ENCODE peak calls at places on chromosomes 6 and 20, in five cellular contexts. N, M, W, C and G are unnamed samples. For H3K4me1, the result is how much of the 10 kb centered on the place peaks cover.

GRCh38 chr20:19074828-19075516 is 137.5 kb upstream of the SLC24A3 start:
- DNase-seq in M (no peak), N (no peak), C (no peak), W (no peak), G (no peak)

GRCh38 chr6:106735136-106735535 is 105.8 kb downstream of the QRSL1 start:
- DNase-seq in C (no peak), W (no peak), N (no peak), M (no peak), G (no peak)

GRCh38 chr20:49615401-49616153 is 47.6 kb upstream of the PTGIS start:
- DNase-seq in N (no peak), C (peak), M (no peak), W (no peak), G (no peak)

GRCh38 chr6:82067021-82067420 is 180.5 kb downstream of the IBTK start:
- DNase-seq in M (peak), W (no peak), N (no peak), C (no peak), G (no peak)

GRCh38 chr6:39793528-39793927 is 1.4 kb downstream of the DAAM2 start:
- DNase-seq in C (no peak), W (no peak), M (no peak), N (no peak), G (no peak)

GRCh38 chr6:151753581-151753980 is 53.9 kb upstream of the ESR1 start:
- DNase-seq in C (no peak), N (no peak), M (no peak), W (no peak), G (no peak)

GRCh38 chr6:43735642-43736199 is 34.3 kb upstream of the VEGFA start:
- DNase-seq in N (no peak), W (no peak), M (no peak), C (no peak), G (peak)

GRCh38 chr6:29834564-29835436 is 7.2 kb downstream of the HLA-G start:
- DNase-seq in M (peak), N (peak), W (no peak), C (peak), G (no peak)

GRCh38 chr6:159616456-159616855 is 76.6 kb downstream of the SOD2 start:
- DNase-seq in N (no peak), M (no peak), W (no peak), C (no peak), G (no peak)

GRCh38 chr6:35014341-35014740 is 125.3 kb downstream of the ANKS1A start:
- DNase-seq in N (no peak), W (no peak), M (no peak), C (no peak), G (no peak)

GRCh38 chr20:3794701-3795420 is 1.2 kb upstream of the CDC25B start:
- DNase-seq in C (no peak), M (no peak), N (peak), W (no peak), G (peak)

GRCh38 chr20:38674178-38675133 is 49.8 kb upstream of the SLC32A1 start:
- DNase-seq in C (no peak), N (peak), W (peak), M (no peak), G (no peak)

GRCh38 chr6:14193524-14193923 is 76.0 kb downstream of the CD83 start:
- DNase-seq in W (no peak), N (no peak), C (no peak), M (no peak), G (no peak)

GRCh38 chr6:168355716-168356522 is 36.3 kb upstream of the DACT2 start:
- DNase-seq in M (peak), W (no peak), N (peak), C (peak), G (peak)

GRCh38 chr6:16148498-16148897 is 19.6 kb downstream of the MYLIP start:
- DNase-seq in M (no peak), W (no peak), C (peak), N (no peak), G (no peak)

GRCh38 chr6:111722220-111722731 is 116.6 kb upstream of the TRAF3IP2 start:
- DNase-seq in C (no peak), M (no peak), N (no peak), W (no peak), G (no peak)

GRCh38 chr6:128168244-128168643 is 267.4 kb upstream of the THEMIS start:
- DNase-seq in C (no peak), N (no peak), W (no peak), M (no peak), G (no peak)

GRCh38 chr20:17636523-17637412 is 45.3 kb downstream of the RRBP1 start:
- DNase-seq in N (peak), W (no peak), C (no peak), M (no peak), G (no peak)

GRCh38 chr6:122931916-122932315 is 64.1 kb upstream of the CLVS2 start:
- DNase-seq in W (no peak), M (no peak), C (no peak), N (no peak), G (no peak)

GRCh38 chr20:25224941-25225340 is 22.9 kb upstream of the PYGB start:
- DNase-seq in W (no peak), C (no peak), M (no peak), N (peak), G (no peak)

GRCh38 chr20:25227317-25227831 is 20.5 kb upstream of the PYGB start:
- DNase-seq in C (no peak), M (no peak), W (no peak), N (peak), G (no peak)

GRCh38 chr20:25226433-25227316 is 21.2 kb upstream of the PYGB start:
- DNase-seq in W (no peak), N (peak), C (no peak), M (no peak), G (no peak)

GRCh38 chr20:25223765-25224720 is 23.8 kb upstream of the PYGB start:
- DNase-seq in N (peak), W (no peak), M (no peak), C (peak), G (no peak)

DNA sequence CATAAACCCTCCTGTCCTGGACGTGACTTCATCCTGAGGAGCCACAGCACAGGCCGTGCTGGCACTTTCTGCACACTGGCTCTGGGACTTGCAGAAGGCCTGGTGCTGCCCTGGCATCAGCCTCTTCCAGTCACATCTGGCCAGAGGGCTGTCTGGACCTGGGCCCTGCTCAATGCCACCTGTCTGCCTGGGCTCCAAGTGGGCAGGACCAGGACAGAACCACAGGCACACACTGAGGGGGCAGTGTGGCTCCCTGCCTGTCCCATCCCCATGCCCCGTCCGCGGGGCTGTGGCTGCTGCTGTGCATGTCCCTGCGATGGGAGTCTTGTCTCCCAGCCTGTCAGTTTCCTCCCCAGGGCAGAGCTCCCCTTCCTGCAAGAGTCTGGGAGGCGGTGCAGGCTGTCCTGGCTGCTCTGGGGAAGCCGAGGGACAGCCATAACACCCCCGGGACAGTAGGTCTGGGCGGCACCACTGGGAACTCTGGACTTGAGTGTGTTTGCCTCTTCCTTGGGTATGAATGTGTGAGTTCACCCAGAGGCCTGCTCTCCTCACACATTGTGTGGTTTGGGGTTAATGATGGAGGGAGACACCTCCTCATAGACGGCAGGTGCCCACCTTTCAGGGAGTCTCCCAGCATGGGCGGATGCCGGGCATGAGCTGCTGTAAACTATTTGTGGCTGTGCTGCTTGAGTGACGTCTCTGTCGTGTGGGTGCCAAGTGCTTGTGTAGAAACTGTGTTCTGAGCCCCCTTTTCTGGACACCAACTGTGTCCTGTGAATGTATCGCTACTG is 22.0 kb upstream of the PYGB start:
- DNase-seq in N (peak), W (no peak), M (no peak), C (no peak), G (no peak)
- H3K4me1 ChIP-seq in N (under half), W (under half), M (under half), C (under half), G (under half)

GRCh38 chr6:33317668-33318425 is at the start of gene ZBTB22:
- DNase-seq in M (peak), W (peak), C (peak), N (peak), G (peak)
- TF ChIP-seq EP300 in M (peak), W (no peak), C (no peak), N (no peak), G (no peak)

DNA sequence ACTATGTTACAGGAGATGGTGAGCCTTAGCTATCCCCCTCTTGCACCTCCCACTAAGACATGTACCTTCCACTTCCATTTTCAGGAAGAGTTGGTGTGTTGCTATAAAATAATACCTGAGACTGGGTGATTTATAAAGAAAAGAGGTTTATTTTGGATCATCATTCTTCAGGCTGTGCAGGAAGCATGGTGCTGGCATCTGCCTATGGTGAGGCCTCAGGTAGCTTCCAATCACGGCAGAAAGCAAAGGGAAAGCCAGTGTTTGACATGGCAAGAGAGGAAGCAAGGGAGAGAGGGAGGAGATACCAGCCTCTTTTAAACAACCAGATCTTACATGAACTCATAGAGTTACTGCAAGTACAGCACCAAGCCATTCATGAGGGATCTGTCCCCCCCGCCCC is 32.2 kb downstream of the GSS start:
- DNase-seq in N (no peak), M (no peak), C (no peak), W (no peak), G (no peak)
- H3K27ac ChIP-seq in N (peak), M (peak), C (peak), W (no peak), G (no peak)

GRCh38 chr6:41713650-41714291 is 21.6 kb downstream of the TFEB start:
- DNase-seq in N (no peak), M (no peak), C (peak), W (no peak), G (no peak)
- H3K4me1 ChIP-seq in N (under half), M (half or more), C (half or more), W (under half), G (half or more)

DNA sequence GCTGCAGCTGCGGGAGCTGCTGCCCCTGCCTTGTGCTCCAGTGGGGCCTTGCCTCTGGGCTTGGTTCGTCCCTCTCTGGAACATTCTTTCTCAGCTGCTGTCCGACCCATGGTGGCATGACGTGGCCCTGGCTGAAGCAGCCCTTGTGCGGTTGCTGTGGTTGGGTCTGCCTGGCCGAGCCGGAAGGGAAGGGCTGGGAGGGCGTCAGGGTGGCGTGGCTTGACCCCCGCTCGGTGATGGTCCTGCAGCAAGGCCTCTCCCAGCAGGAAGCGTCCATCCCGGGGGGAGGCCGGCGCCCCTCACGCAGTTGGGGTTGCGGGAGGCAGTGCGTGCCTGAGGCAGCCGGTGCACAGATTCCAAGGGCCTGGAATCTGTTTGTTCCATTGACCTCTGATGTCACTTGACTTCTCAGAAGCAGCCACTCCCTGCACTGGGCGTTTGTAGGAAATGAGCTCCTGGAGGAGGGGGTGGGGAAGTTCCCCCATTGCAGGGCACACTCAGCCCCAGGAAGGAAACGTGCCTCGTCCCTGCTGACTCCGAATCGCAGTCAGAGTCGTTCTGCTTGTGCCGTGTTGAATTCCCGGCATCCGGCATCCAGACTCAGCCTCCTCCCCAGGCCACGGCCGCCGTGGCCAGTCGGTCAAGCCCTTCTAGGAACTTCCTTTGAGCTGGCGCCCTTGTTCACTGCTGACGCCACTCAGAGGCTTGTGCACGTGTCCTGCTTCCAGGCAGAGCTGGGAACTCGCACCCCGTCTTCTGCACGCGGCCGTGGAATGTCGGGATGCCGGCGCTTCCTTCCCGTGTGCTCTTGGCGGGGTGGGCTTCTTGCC is 9.7 kb upstream of the TNFRSF6B start:
- DNase-seq in W (no peak), N (peak), C (peak), M (peak), G (peak)
- TF ChIP-seq EP300 in W (no peak), N (peak), C (peak), M (peak), G (no peak)

DNA sequence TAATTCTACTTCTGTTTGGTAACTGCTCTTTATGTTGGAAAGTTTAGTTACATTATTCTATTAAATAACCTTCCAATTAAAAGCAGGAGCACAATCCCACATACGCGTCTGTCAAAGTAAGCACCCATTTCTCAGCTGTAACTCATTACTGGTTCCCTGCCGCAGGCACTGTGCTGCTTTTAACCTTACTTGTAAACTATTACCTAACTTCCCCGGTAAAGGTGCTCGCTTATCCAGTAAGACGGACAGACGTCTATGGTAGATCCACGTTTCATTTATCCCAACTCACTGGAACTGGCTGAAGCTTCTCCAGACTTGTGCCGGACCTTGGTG is 522 bp upstream of the ENPP4 start:
- DNase-seq in N (no peak), W (no peak), M (no peak), C (no peak), G (no peak)
- H3K27ac ChIP-seq in N (peak), W (no peak), M (peak), C (peak), G (peak)

GRCh38 chr6:52513464-52513863 is 63.4 kb downstream of the TRAM2 start:
- DNase-seq in N (no peak), C (no peak), W (no peak), M (no peak), G (no peak)
- H3K4me1 ChIP-seq in N (under half), C (under half), W (under half), M (half or more), G (half or more)

GRCh38 chr6:135667694-135668455 is 170.3 kb upstream of the AHI1 start:
- DNase-seq in N (no peak), M (no peak), C (no peak), W (no peak), G (no peak)
- TF ChIP-seq EP300 in N (no peak), M (no peak), C (no peak), W (no peak), G (no peak)